ENCODE peak calls at places on chromosomes 16 and 17, in five cellular contexts. U is neuronal stem cell, W is H1, P is mesenchymal stem cell, T is trophoblast cell. N is an unnamed sample.

GRCh38 chr17:31564291-31564690 is 172.8 kb downstream of the RAB11FIP4 start:
- DNase-seq in P (no peak), T (no peak), U (no peak), W (no peak), N (no peak)

GRCh38 chr17:35523296-35523695 is 14.2 kb downstream of the SLFN12L start:
- DNase-seq in U (no peak), T (no peak), P (no peak), W (no peak), N (no peak)

GRCh38 chr17:71234349-71234748 is 886.5 kb upstream of the SOX9 start:
- DNase-seq in W (no peak), P (no peak), U (no peak), T (no peak), N (no peak)

GRCh38 chr16:79716645-79717323 is 116.2 kb upstream of the MAF start:
- DNase-seq in U (no peak), W (no peak), T (no peak), P (peak), N (no peak)

GRCh38 chr16:88962478-88963152 is 14.4 kb downstream of the CBFA2T3 start:
- DNase-seq in P (no peak), T (no peak), U (no peak), W (no peak), N (no peak)

GRCh38 chr17:82648165-82648668 is at the start of gene WDR45B:
- DNase-seq in W (peak), T (peak), P (peak), U (peak), N (peak)

GRCh38 chr17:31388770-31389672 is 2.5 kb upstream of the RAB11FIP4 start:
- DNase-seq in P (peak), W (peak), U (no peak), T (peak), N (peak)

GRCh38 chr17:15971108-15971507 is 26.2 kb downstream of the ADORA2B start:
- DNase-seq in U (no peak), P (no peak), T (peak), W (no peak), N (no peak)

GRCh38 chr16:79006206-79006605 is 594.3 kb downstream of the MAF start:
- DNase-seq in W (no peak), U (no peak), P (no peak), T (no peak), N (no peak)

GRCh38 chr17:249236-249993 is 68.0 kb upstream of the DOC2B start:
- DNase-seq in W (peak), T (no peak), P (no peak), U (no peak), N (no peak)

GRCh38 chr17:82350182-82351030 is 8.6 kb upstream of the TEX19 start:
- DNase-seq in U (no peak), T (no peak), P (no peak), W (no peak), N (no peak)

GRCh38 chr17:79875511-79875910 is 36.3 kb upstream of the CBX4 start:
- DNase-seq in P (no peak), T (no peak), U (no peak), W (no peak), N (no peak)

GRCh38 chr17:60372790-60373483 is 19.0 kb downstream of the USP32 start:
- DNase-seq in P (peak), T (peak), W (no peak), U (no peak), N (no peak)

GRCh38 chr17:74430706-74431567 is 951 bp upstream of the GPRC5C start:
- DNase-seq in T (peak), P (peak), W (peak), U (peak), N (peak)

GRCh38 chr16:51651061-51651466 is 500.0 kb upstream of the SALL1 start:
- DNase-seq in U (no peak), W (no peak), P (no peak), T (no peak), N (peak)

GRCh38 chr16:21302454-21302853 is 24.4 kb upstream of the CRYM start:
- DNase-seq in W (no peak), T (no peak), U (no peak), P (peak), N (no peak)

GRCh38 chr16:75000481-75001081 is 1.8 kb downstream of the ZNRF1 start:
- DNase-seq in T (peak), P (peak), W (no peak), U (no peak), N (no peak)

GRCh38 chr16:74999683-75000480 is 1.1 kb downstream of the ZNRF1 start:
- DNase-seq in T (peak), W (peak), U (no peak), P (peak), N (peak)

GRCh38 chr16:74997042-74997491 is 1.8 kb upstream of the ZNRF1 start:
- DNase-seq in T (peak), P (no peak), U (no peak), W (no peak), N (no peak)

GRCh38 chr16:74998481-74999207 is at the start of gene ZNRF1:
- DNase-seq in P (peak), T (peak), W (peak), U (peak), N (peak)

GRCh38 chr16:74999208-74999682 is 421 bp downstream of the ZNRF1 start:
- DNase-seq in W (no peak), U (peak), T (peak), P (peak), N (no peak)
- H2BK12ac ChIP-seq in W (no peak), U (no peak), T (no peak), P (no peak), N (no peak)

DNA sequence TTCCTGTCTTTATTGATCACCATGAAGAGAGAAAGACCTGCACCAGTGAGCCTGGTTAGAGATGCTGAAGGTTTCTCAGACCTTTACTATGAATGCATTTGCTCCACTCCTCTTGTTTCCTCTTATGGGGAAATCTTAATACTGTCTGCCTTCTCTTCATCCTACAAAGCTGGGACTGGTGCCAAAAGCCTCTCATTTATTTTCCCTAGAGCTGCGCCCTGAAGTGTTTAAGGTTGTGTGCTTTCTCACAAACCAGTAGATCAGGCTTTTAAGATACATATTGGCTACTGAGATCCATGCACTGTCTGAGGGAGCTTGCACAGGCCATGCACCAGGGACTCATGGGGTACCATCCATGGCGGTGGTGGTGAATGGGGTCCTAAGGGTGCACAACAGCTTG is 286.1 kb upstream of the PMFBP1 start:
- DNase-seq in U (no peak), T (no peak), W (no peak), P (no peak), N (no peak)
- H2BK12ac ChIP-seq in U (no peak), T (no peak), W (no peak), P (no peak), N (no peak)

DNA sequence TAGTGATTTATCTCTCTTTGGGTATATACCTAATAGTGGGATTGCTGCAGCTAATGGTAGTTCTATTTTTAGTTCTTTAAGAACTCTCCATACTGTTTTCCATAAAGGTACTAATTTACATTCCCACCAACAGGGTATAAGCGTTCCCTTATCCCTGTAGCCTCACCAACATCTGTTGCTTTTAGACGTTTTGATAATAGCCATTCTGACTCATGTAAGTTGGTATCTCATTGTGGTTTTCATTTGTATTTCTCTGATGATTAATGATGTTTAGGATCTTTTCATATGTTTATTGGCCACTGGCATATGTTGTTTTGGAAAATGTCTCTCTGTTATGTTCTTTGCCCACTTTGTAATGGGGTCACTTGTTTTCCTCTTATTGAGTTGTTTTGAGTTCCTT is 88.5 kb upstream of the ZNF267 start:
- DNase-seq in W (no peak), U (no peak), T (no peak), P (no peak), N (no peak)
- H2BK12ac ChIP-seq in W (no peak), U (no peak), T (no peak), P (no peak), N (no peak)

GRCh38 chr17:67082110-67082509 is 37.8 kb downstream of the CACNG1 start:
- DNase-seq in W (no peak), T (no peak), P (no peak), U (no peak), N (no peak)
- H2BK12ac ChIP-seq in W (no peak), T (no peak), P (no peak), U (no peak), N (no peak)

GRCh38 chr16:16933861-16934260 is 536.9 kb downstream of the XYLT1 start:
- DNase-seq in U (no peak), P (no peak), T (no peak), W (peak), N (peak)

GRCh38 chr16:16934660-16935059 is 536.1 kb downstream of the XYLT1 start:
- DNase-seq in T (no peak), W (no peak), P (no peak), U (no peak), N (no peak)

GRCh38 chr16:16938009-16938408 is 532.8 kb downstream of the XYLT1 start:
- DNase-seq in W (no peak), T (no peak), U (no peak), P (no peak), N (no peak)

GRCh38 chr16:16940351-16940750 is 530.4 kb downstream of the XYLT1 start:
- DNase-seq in U (no peak), W (no peak), P (no peak), T (no peak), N (no peak)

DNA sequence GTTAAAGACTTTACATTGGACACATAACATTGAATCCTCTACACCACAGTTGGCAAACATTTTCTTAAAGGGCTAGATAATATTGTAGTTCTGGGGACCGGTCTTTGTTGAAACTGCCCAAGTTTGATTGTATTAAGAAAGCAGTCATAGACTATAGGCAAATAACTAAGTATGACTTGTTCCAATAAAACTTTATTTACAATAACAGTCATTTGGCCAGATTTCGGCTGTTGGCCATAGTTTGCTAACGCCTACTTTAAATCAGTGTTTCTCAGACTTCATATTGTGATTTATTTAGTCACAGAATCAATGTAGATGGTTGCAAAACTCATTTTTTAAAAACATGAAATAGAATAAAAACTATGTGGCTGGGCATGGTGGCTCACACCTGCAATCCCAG is 531.8 kb downstream of the XYLT1 start:
- DNase-seq in T (no peak), U (no peak), P (no peak), W (no peak), N (no peak)
- H2BK12ac ChIP-seq in T (no peak), U (no peak), P (no peak), W (no peak), N (no peak)

DNA sequence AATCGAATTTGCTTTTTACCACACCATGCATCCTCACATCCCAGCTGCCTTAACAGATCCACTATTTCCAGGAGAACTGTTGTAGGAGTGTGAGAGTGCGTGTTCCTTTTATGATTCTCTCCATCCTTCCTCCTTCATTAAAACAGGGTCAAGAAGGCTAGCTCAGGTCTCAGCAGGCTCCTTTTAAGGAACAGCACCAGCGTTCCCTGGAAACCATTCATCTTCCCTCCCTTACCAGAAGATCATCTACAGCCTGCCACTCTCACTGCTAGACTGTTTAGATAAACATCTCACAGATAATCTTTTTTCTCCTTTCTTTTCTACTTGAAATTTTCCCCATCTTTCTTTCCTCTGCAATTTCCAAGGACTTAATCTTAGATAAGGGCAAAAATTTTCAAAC is 1531.9 kb upstream of the CDH8 start:
- DNase-seq in P (no peak), U (peak), T (no peak), W (no peak), N (no peak)
- H2BK12ac ChIP-seq in P (no peak), U (no peak), T (no peak), W (no peak), N (no peak)

GRCh38 chr16:81831722-81832126 is 52.6 kb downstream of the PLCG2 start:
- DNase-seq in P (no peak), U (no peak), T (peak), W (no peak), N (peak)
- H2BK12ac ChIP-seq in P (no peak), U (no peak), T (no peak), W (no peak), N (no peak)

DNA sequence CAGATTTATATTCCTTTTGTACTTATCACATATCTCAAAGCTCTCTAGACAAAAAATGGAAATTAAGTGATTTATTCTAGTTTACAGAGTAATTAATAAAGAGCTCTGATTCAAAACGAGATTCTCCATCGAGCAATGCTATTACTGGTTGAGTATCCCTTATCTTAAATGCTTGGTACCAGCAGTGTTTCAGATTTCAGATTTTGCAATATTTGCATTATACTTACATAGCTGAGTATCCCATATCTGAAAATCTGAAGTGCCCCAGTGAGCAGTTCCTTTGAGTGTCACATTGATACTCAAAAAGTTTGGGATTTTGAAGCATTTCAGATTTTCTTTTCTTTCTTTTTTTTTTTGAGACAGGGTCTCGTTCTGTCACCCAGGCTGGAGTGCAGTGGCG is 57.4 kb upstream of the STAC2 start:
- DNase-seq in W (no peak), P (no peak), U (no peak), T (peak), N (no peak)
- H2BK12ac ChIP-seq in W (no peak), P (no peak), U (no peak), T (no peak), N (no peak)

DNA sequence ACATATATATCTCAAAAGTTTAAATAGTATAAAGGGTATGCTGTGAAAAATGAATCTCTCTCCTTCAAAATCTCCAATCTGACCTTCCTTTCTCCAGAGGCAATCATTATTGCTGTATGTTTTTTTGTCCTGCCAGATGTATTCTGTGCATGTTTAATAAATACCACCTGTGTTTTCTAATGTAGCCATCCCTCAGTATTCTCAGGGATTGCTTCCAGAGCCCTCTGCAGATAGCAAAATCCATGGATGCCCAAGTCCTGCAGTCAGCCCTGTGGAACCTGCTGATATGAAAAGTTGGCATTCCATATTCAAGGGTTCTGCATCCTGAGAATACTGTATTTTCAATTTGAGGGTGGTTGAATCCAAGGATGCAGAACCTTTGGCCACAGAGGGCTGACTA is 42.9 kb downstream of the BPTF start:
- DNase-seq in P (no peak), T (no peak), U (no peak), W (no peak), N (no peak)
- H2BK12ac ChIP-seq in P (no peak), T (no peak), U (no peak), W (no peak), N (no peak)

DNA sequence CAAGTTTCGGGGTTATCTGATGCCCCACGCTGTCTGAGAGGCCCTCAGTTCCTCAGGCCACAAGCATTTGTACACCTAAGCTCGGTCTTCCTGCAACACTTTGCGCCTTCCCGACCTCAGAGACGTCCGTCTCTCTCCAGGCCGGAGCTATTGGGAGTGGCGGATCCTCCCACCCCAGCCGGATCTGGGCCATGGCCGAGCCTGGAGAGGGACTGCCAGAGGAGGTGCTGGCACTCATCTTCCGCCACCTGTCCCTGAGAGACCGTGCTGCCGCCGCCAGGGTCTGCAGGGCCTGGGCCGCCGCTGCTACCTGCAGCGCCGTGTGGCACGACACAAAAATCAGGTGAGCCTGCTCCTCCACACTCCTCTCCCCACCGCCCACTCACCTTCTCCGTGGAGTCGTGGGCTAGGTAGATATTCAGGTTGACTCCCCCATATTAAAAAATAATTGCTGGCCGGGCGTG is 1.9 kb downstream of the FBXL8 start:
- DNase-seq in U (no peak), P (no peak), T (no peak), W (peak), N (peak)
- H2BK12ac ChIP-seq in U (peak), P (no peak), T (no peak), W (peak), N (no peak)